ENCODE peak calls at places on chromosomes 3 and 15, in four cellular contexts. P, J, W and X are unnamed samples.

GRCh38 chr15:83380682-83381081 is 66.5 kb upstream of the SH3GL3 start:
- DNase-seq in P (no peak), J (peak; percentile 12), W (no peak), X (no peak)

GRCh38 chr3:193830791-193831191 is 237.8 kb downstream of the OPA1 start:
- DNase-seq in P (no peak), J (peak; percentile 40), W (no peak), X (no peak)

GRCh38 chr3:31157028-31157694 is 262.7 kb upstream of the GADL1 start:
- DNase-seq in P (no peak), J (no peak), W (no peak), X (no peak)

GRCh38 chr15:57671636-57672035 is 34.9 kb upstream of the POLR2M start:
- DNase-seq in P (no peak), J (no peak), W (no peak), X (no peak)

GRCh38 chr3:52891615-52892081 is 5.7 kb downstream of the STIMATE start:
- DNase-seq in P (peak; percentile 29), J (no peak), W (peak; percentile 40), X (peak; percentile 60)

GRCh38 chr15:80140909-80141308 is 11.9 kb upstream of the FAH start:
- DNase-seq in P (no peak), J (no peak), W (no peak), X (no peak)

GRCh38 chr3:121942116-121942786 is 48.0 kb downstream of the SLC15A2 start:
- DNase-seq in P (no peak), J (no peak), W (no peak), X (no peak)

GRCh38 chr3:177827517-177828249 is 630.4 kb upstream of the TBL1XR1 start:
- DNase-seq in P (peak; percentile 57), J (peak; percentile 36), W (peak; percentile 90), X (peak; percentile 67)

GRCh38 chr3:104598848-104599501 is 767.7 kb upstream of the ALCAM start:
- DNase-seq in P (no peak), J (no peak), W (no peak), X (no peak)

GRCh38 chr15:75578206-75578947 is 738 bp downstream of the PTPN9 start:
- DNase-seq in P (no peak), J (peak; percentile 35), W (no peak), X (no peak)

GRCh38 chr15:75597667-75598341 is 18.7 kb upstream of the PTPN9 start:
- DNase-seq in P (no peak), J (peak; percentile 70), W (no peak), X (no peak)

GRCh38 chr3:8473990-8474389 is 27.6 kb upstream of the LMCD1 start:
- DNase-seq in P (no peak), J (no peak), W (no peak), X (no peak)

GRCh38 chr3:96209703-96210102 is 604.7 kb upstream of the EPHA6 start:
- DNase-seq in P (no peak), J (no peak), W (no peak), X (no peak)

GRCh38 chr3:16233806-16234205 is 30.9 kb downstream of the DPH3 start:
- DNase-seq in P (no peak), J (no peak), W (no peak), X (no peak)

GRCh38 chr15:56758770-56759449 is 25.6 kb upstream of the ZNF280D start:
- DNase-seq in P (no peak), J (peak; percentile 27), W (no peak), X (no peak)

GRCh38 chr3:32857921-32858320 is 40.1 kb downstream of the TRIM71 start:
- DNase-seq in P (no peak), J (no peak), W (no peak), X (no peak)

GRCh38 chr3:186818956-186819355 is 12.7 kb upstream of the RFC4 start:
- DNase-seq in P (no peak), J (no peak), W (no peak), X (no peak)

GRCh38 chr15:60751985-60752952 is 273.3 kb upstream of the ICE2 start:
- DNase-seq in P (peak; percentile 48), J (no peak), W (no peak), X (peak; percentile 48)

GRCh38 chr3:188449421-188449820 is 295.5 kb downstream of the LPP start:
- DNase-seq in P (no peak), J (no peak), W (no peak), X (no peak)

GRCh38 chr3:175207361-175207760 is 348.2 kb downstream of the NAALADL2 start:
- DNase-seq in P (no peak), J (no peak), W (no peak), X (no peak)

GRCh38 chr3:55524565-55525244 is 37.6 kb upstream of the WNT5A start:
- DNase-seq in P (no peak), J (peak; percentile 8), W (no peak), X (no peak)

GRCh38 chr3:13053425-13053824 is 19.8 kb downstream of the IQSEC1 start:
- DNase-seq in P (no peak), J (no peak), W (no peak), X (no peak)

GRCh38 chr3:88984832-88985231 is 122.6 kb upstream of the EPHA3 start:
- DNase-seq in P (no peak), J (no peak), W (no peak), X (no peak)

GRCh38 chr3:24522155-24522579 is 27.5 kb upstream of the THRB start:
- DNase-seq in P (no peak), J (no peak), W (no peak), X (no peak)

GRCh38 chr3:150074277-150074676 is 103.6 kb upstream of the PFN2 start:
- DNase-seq in P (no peak), J (no peak), W (no peak), X (no peak)

GRCh38 chr3:12392101-12392878 is 92.0 kb upstream of the TSEN2 start:
- DNase-seq in P (no peak), J (peak; percentile 54), W (no peak), X (peak; percentile 66)

GRCh38 chr3:190506271-190506670 is 7.6 kb upstream of the IL1RAP start:
- DNase-seq in P (no peak), J (no peak), W (no peak), X (no peak)

GRCh38 chr15:47824185-47824584 is 106.9 kb downstream of the SEMA6D start:
- DNase-seq in P (no peak), J (no peak), W (no peak), X (no peak)

GRCh38 chr3:63900459-63900858 is 11.7 kb downstream of the SCAANT1 start:
- DNase-seq in P (no peak), J (peak; percentile 40), W (no peak), X (no peak)

GRCh38 chr3:194401346-194401745 is 2.3 kb upstream of the GP5 start:
- DNase-seq in P (no peak), J (no peak), W (no peak), X (no peak)

GRCh38 chr3:37183375-37183831 is 9.0 kb upstream of the LRRFIP2 start:
- DNase-seq in P (peak; percentile 80), J (no peak), W (peak; percentile 64), X (peak; percentile 78)

DNA sequence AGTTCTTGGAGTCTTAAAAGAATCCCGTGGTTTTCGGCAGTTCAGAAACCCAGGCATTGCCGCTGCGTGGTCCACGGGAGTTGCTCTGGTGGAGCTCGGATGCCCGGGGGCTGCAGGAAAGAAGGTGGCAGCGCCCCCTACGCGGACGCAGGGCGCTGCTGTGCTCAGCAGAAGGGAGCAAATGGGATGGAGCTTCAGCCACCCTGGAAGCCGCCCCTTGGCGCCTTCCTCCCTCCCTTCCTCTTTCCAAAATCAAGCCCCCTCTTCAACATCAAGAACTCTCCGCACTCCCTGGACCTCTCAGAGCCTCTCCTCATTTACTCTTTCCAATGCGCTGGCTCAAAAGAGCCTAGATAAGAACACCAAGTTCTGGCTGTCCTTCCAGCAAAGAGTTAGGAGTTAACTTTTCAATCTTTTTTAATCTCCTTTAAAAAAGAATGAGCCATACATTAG is 880 bp upstream of the CHRNA7 start:
- DNase-seq in P (no peak), J (peak; percentile 58), W (no peak), X (no peak)
- TF ChIP-seq CTCF in P (peak; percentile 18), J (peak; percentile 63), W (peak; percentile 49), X (peak; percentile 17)

DNA sequence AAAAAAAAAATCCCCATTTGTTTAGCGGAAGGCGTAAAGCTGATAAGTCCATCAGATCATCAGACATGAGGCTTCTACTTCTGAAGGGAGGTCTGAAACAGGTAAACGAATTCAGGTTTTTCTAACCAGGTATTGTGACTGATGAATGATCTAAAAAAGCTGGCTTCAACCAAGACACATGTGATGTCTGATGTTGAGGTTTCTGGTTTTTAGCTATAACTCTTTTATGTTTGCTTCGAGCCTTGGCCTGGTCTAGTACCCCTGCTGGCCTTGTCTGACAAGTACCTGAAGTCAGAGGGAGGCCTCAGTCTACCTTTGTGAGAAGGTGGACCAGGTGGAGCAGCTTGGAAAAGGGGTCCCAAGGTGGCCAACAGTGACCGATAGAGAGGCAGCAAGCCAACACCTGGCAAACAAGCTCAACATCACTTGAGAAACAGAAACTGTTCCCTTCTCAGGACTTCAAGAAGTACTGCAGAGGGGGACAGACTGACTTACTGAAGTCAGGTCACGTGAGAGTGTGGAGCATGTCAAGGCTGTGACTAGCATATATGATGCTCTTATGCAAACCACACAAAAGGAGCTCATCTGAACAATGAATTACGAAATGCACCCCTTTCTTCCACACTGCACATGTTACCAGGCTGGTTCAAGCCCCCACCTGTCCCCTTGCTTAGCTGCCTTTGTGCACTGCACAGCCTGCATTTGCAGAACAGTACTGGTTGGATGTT is 33.0 kb upstream of the CA12 start:
- DNase-seq in P (no peak), J (no peak), W (no peak), X (no peak)
- TF ChIP-seq CTCF in P (no peak), J (no peak), W (no peak), X (no peak)

GRCh38 chr15:101294731-101295606 is at the start of gene SNRPA1:
- DNase-seq in P (peak; percentile 81), J (peak; percentile 98), W (no peak), X (peak; percentile 86)
- TF ChIP-seq CTCF in P (no peak), J (no peak), W (no peak), X (no peak)

DNA sequence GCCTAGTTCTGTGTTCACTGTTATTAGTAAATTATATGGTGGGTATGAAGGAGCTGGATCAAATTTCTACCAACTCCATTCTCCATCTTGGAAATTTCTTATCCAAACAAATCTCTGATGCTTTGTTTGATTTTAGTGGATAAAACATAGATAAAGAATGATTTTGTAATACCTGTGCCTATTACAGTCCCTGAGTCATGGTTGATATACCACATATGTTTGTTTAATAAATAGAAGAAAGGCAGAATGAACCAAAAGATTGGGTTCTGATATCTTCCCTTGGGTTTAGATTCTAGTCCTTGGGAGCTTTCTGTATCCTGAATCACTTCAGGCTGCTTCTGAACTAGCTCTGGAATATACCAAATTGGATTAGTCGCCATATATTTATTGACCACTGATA is 203.6 kb downstream of the PDCD6IP start:
- DNase-seq in P (no peak), J (no peak), W (no peak), X (no peak)
- TF ChIP-seq CTCF in P (no peak), J (no peak), W (no peak), X (no peak)

GRCh38 chr3:97821810-97822775 is at the start of gene CRYBG3:
- DNase-seq in P (peak; percentile 27), J (peak; percentile 90), W (no peak), X (peak; percentile 28)
- TF ChIP-seq CTCF in P (peak; percentile 45), J (peak; percentile 26), W (peak; percentile 46), X (peak; percentile 50)

DNA sequence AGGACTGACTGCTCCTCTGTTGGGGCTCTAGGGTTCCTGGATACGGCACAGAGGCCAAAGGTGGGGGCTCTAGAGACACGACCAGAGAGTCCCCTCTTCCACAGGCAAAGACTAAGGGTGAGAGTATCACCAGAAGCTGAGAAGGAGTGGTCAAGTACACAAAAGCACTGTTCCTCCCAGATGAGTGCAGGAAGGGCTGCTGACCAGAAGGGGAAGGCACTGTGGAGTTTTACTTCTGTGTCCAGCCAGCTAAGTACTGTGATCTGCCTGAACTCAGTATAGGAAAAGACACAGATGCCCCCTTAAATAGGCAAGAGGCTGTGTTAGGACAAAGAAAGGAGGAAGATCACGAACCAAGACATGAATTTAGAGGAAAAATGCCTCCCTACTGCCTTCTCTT is 11.7 kb downstream of the MRPS11 start:
- DNase-seq in P (no peak), J (no peak), W (no peak), X (no peak)
- TF ChIP-seq CTCF in P (peak; percentile 15), J (no peak), W (no peak), X (no peak)